ENCODE peak calls at places on chromosomes 12 and 14, in eight cellular contexts. One of them, this sample, is unnamed.

GRCh38 chr12:120024193-120024592 is 35.2 kb downstream of the BICDL1 start:
- ATAC-seq in GM12878: no peak
- ATAC-seq in GM23338: no peak
- ATAC-seq in HCT116: no peak
- ATAC-seq in upper lobe of left lung: no peak
- ATAC-seq in K562: no peak
- ATAC-seq in HepG2: no peak
- ATAC-seq in Panc1: no peak
- ATAC-seq in this sample: no peak

GRCh38 chr12:126202138-126202537 is 1136.9 kb downstream of the AACS start:
- ATAC-seq in Panc1: no peak
- ATAC-seq in GM12878: no peak
- ATAC-seq in GM23338: no peak
- ATAC-seq in HCT116: no peak
- ATAC-seq in upper lobe of left lung: no peak
- ATAC-seq in HepG2: no peak
- ATAC-seq in K562: no peak
- ATAC-seq in this sample: no peak

GRCh38 chr14:87615822-87616679 is 376.9 kb downstream of the GALC start:
- ATAC-seq in GM23338: peak
- ATAC-seq in K562: peak
- ATAC-seq in HCT116: no peak
- ATAC-seq in Panc1: peak
- ATAC-seq in HepG2: peak
- ATAC-seq in GM12878: peak
- ATAC-seq in upper lobe of left lung: no peak
- ATAC-seq in this sample: peak

GRCh38 chr12:123471374-123472068 is 13.6 kb downstream of the SNRNP35 start:
- ATAC-seq in Panc1: no peak
- ATAC-seq in GM12878: no peak
- ATAC-seq in HCT116: no peak
- ATAC-seq in K562: no peak
- ATAC-seq in HepG2: peak
- ATAC-seq in upper lobe of left lung: peak
- ATAC-seq in GM23338: no peak
- ATAC-seq in this sample: peak

GRCh38 chr12:96879301-96879700 is 27.8 kb upstream of the NEDD1 start:
- ATAC-seq in HepG2: no peak
- ATAC-seq in GM23338: no peak
- ATAC-seq in HCT116: no peak
- ATAC-seq in upper lobe of left lung: peak
- ATAC-seq in GM12878: peak
- ATAC-seq in Panc1: no peak
- ATAC-seq in K562: no peak
- ATAC-seq in this sample: no peak

GRCh38 chr12:15956413-15957185 is 45.5 kb downstream of the DERA start:
- ATAC-seq in K562: no peak
- ATAC-seq in HepG2: no peak
- ATAC-seq in GM23338: no peak
- ATAC-seq in GM12878: peak
- ATAC-seq in upper lobe of left lung: no peak
- ATAC-seq in Panc1: no peak
- ATAC-seq in HCT116: peak
- ATAC-seq in this sample: no peak

GRCh38 chr12:72277415-72277814 is 5.2 kb downstream of the TRHDE start:
- ATAC-seq in HCT116: no peak
- ATAC-seq in upper lobe of left lung: no peak
- ATAC-seq in HepG2: no peak
- ATAC-seq in Panc1: no peak
- ATAC-seq in GM23338: no peak
- ATAC-seq in GM12878: no peak
- ATAC-seq in K562: no peak
- ATAC-seq in this sample: no peak

GRCh38 chr12:115758886-115759620 is 518.4 kb downstream of the MED13L start:
- ATAC-seq in HCT116: no peak
- ATAC-seq in upper lobe of left lung: no peak
- ATAC-seq in Panc1: no peak
- ATAC-seq in HepG2: no peak
- ATAC-seq in GM23338: peak
- ATAC-seq in K562: no peak
- ATAC-seq in GM12878: no peak
- ATAC-seq in this sample: no peak

GRCh38 chr12:3273409-3273853 is 196.3 kb downstream of the TSPAN9 start:
- ATAC-seq in HepG2: no peak
- ATAC-seq in HCT116: peak
- ATAC-seq in GM23338: no peak
- ATAC-seq in K562: no peak
- ATAC-seq in GM12878: no peak
- ATAC-seq in Panc1: no peak
- ATAC-seq in upper lobe of left lung: no peak
- ATAC-seq in this sample: no peak

GRCh38 chr14:81465507-81466228 is 65.5 kb upstream of the STON2 start:
- ATAC-seq in HCT116: no peak
- ATAC-seq in Panc1: no peak
- ATAC-seq in GM23338: no peak
- ATAC-seq in K562: no peak
- ATAC-seq in HepG2: no peak
- ATAC-seq in GM12878: no peak
- ATAC-seq in upper lobe of left lung: peak
- ATAC-seq in this sample: no peak

GRCh38 chr14:92573761-92574498 is 60.3 kb downstream of the RIN3 start:
- ATAC-seq in K562: no peak
- ATAC-seq in HCT116: no peak
- ATAC-seq in GM23338: peak
- ATAC-seq in Panc1: no peak
- ATAC-seq in GM12878: no peak
- ATAC-seq in upper lobe of left lung: no peak
- ATAC-seq in HepG2: no peak
- ATAC-seq in this sample: no peak

GRCh38 chr14:81550001-81550642 is 16.5 kb upstream of the SEL1L start:
- ATAC-seq in GM12878: peak
- ATAC-seq in HCT116: no peak
- ATAC-seq in GM23338: no peak
- ATAC-seq in Panc1: no peak
- ATAC-seq in HepG2: no peak
- ATAC-seq in K562: no peak
- ATAC-seq in upper lobe of left lung: no peak
- ATAC-seq in this sample: no peak

GRCh38 chr14:21867541-21867940 is 193.9 kb upstream of the OR4E1 start:
- ATAC-seq in HepG2: no peak
- ATAC-seq in Panc1: no peak
- ATAC-seq in GM23338: no peak
- ATAC-seq in HCT116: no peak
- ATAC-seq in GM12878: no peak
- ATAC-seq in K562: no peak
- ATAC-seq in upper lobe of left lung: no peak
- ATAC-seq in this sample: no peak

GRCh38 chr14:63203618-63204406 is 431 bp upstream of the RHOJ start:
- ATAC-seq in GM23338: peak
- ATAC-seq in upper lobe of left lung: peak
- ATAC-seq in Panc1: peak
- ATAC-seq in GM12878: no peak
- ATAC-seq in K562: no peak
- ATAC-seq in HCT116: peak
- ATAC-seq in HepG2: peak
- ATAC-seq in this sample: peak

GRCh38 chr12:110538869-110539622 is 36.9 kb downstream of the RAD9B start:
- ATAC-seq in HCT116: no peak
- ATAC-seq in Panc1: no peak
- ATAC-seq in GM23338: no peak
- ATAC-seq in K562: no peak
- ATAC-seq in upper lobe of left lung: no peak
- ATAC-seq in GM12878: no peak
- ATAC-seq in HepG2: no peak
- ATAC-seq in this sample: no peak

DNA sequence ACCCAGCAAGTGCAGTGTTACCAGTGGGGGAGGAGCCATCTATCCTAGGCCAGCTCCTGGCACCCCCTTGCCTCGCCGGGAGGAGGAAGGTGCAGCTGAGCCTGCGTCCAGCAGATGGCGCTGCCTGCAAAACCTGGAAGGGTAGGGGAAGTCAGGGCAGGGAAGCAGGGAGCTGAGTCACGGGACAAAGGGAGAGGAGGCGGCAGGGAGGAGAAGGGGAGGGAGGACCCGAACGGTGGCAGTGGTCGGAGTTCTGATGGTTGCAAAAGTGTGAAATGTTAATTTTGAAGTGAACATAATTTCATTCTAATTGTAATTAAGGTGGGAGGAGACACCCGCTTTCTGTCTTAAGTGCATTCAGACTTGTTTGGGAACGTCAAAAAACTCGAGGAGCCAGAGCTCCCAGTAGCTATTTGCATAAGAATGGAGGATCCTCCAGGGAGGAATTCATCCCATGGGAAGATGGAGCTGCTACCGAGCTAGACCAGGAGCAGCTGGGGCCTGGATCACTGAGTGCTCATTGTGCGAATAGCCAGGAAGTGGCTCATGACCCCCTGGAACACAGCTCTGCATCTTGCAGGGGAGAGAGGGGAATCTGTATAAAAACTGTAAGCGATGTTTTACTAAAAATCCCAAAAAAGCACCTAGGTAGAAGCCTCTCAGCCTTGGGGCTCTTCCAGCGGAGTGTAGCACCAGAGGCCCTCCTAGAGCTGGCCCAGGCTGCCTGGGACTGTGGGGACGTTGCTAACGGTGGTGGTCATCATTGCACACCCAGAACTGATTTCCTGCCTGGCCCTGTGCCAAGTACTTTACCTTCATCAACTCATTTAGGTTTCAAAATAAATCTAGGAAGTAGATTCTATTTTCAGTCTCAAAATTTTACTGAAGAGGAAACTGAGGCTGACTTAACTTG is 59.5 kb downstream of the EMP1 start:
- ATAC-seq in K562: peak
- ATAC-seq in GM23338: peak
- ATAC-seq in Panc1: peak
- ATAC-seq in HepG2: peak
- ATAC-seq in GM12878: peak
- ATAC-seq in upper lobe of left lung: peak
- ATAC-seq in HCT116: peak
- ATAC-seq in this sample: peak
- TF ChIP-seq CTCF in K562: peak
- TF ChIP-seq CTCF in GM23338: peak
- TF ChIP-seq CTCF in Panc1: peak
- TF ChIP-seq CTCF in HepG2: peak
- TF ChIP-seq CTCF in GM12878: peak
- TF ChIP-seq CTCF in upper lobe of left lung: peak
- TF ChIP-seq CTCF in HCT116: peak
- TF ChIP-seq CTCF in this sample: peak

GRCh38 chr12:89040146-89040964 is 311.9 kb downstream of the DUSP6 start:
- ATAC-seq in HCT116: no peak
- ATAC-seq in GM12878: peak
- ATAC-seq in upper lobe of left lung: no peak
- ATAC-seq in Panc1: no peak
- ATAC-seq in HepG2: no peak
- ATAC-seq in K562: no peak
- ATAC-seq in GM23338: no peak
- ATAC-seq in this sample: no peak
- TF ChIP-seq POLR2AphosphoS5 in HCT116: no peak
- TF ChIP-seq POLR2AphosphoS5 in GM12878: no peak
- TF ChIP-seq POLR2AphosphoS5 in upper lobe of left lung: no peak
- TF ChIP-seq POLR2AphosphoS5 in Panc1: no peak
- TF ChIP-seq POLR2AphosphoS5 in HepG2: no peak
- TF ChIP-seq POLR2AphosphoS5 in K562: no peak
- TF ChIP-seq POLR2AphosphoS5 in GM23338: no peak
- TF ChIP-seq POLR2AphosphoS5 in this sample: no peak

DNA sequence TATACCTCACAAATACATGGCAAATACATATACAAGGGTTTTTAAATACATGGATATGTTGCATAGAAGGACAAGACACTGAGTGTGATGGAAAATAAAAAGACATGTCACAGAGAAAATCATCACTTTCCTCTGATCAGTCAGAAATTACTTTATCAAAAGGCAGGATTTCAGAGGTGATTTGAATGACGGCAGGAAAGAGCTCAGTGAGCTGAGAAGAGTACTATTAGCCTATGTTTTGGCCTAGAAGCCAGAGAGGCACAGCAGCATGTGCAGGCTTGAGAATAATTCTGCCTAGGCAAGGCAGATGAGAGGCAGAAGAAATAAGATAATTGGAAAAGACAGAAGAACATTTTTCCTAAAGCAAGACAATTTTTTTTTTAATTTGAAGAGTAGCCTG is 94.9 kb downstream of the BCAT1 start:
- ATAC-seq in Panc1: no peak
- ATAC-seq in GM12878: no peak
- ATAC-seq in upper lobe of left lung: no peak
- ATAC-seq in GM23338: no peak
- ATAC-seq in HepG2: no peak
- ATAC-seq in HCT116: no peak
- ATAC-seq in K562: no peak
- ATAC-seq in this sample: no peak
- H3K27ac ChIP-seq in Panc1: no peak
- H3K27ac ChIP-seq in GM12878: no peak
- H3K27ac ChIP-seq in upper lobe of left lung: no peak
- H3K27ac ChIP-seq in GM23338: peak
- H3K27ac ChIP-seq in HepG2: no peak
- H3K27ac ChIP-seq in HCT116: no peak
- H3K27ac ChIP-seq in K562: peak
- H3K27ac ChIP-seq in this sample: no peak

GRCh38 chr12:53706080-53706479 is 21.2 kb downstream of the CALCOCO1 start:
- ATAC-seq in upper lobe of left lung: no peak
- ATAC-seq in HCT116: no peak
- ATAC-seq in GM12878: no peak
- ATAC-seq in HepG2: no peak
- ATAC-seq in K562: no peak
- ATAC-seq in Panc1: no peak
- ATAC-seq in GM23338: no peak
- ATAC-seq in this sample: no peak

GRCh38 chr12:53710098-53710497 is 17.2 kb downstream of the CALCOCO1 start:
- ATAC-seq in Panc1: no peak
- ATAC-seq in HCT116: no peak
- ATAC-seq in GM23338: no peak
- ATAC-seq in K562: no peak
- ATAC-seq in GM12878: no peak
- ATAC-seq in upper lobe of left lung: no peak
- ATAC-seq in HepG2: no peak
- ATAC-seq in this sample: no peak

GRCh38 chr12:53712059-53712643 is 15.1 kb downstream of the CALCOCO1 start:
- ATAC-seq in HCT116: no peak
- ATAC-seq in GM12878: no peak
- ATAC-seq in HepG2: no peak
- ATAC-seq in upper lobe of left lung: no peak
- ATAC-seq in K562: no peak
- ATAC-seq in Panc1: no peak
- ATAC-seq in GM23338: no peak
- ATAC-seq in this sample: no peak

GRCh38 chr12:53713516-53713915 is 13.7 kb downstream of the CALCOCO1 start:
- ATAC-seq in K562: no peak
- ATAC-seq in Panc1: peak
- ATAC-seq in upper lobe of left lung: no peak
- ATAC-seq in HepG2: no peak
- ATAC-seq in GM12878: no peak
- ATAC-seq in GM23338: no peak
- ATAC-seq in HCT116: no peak
- ATAC-seq in this sample: no peak

DNA sequence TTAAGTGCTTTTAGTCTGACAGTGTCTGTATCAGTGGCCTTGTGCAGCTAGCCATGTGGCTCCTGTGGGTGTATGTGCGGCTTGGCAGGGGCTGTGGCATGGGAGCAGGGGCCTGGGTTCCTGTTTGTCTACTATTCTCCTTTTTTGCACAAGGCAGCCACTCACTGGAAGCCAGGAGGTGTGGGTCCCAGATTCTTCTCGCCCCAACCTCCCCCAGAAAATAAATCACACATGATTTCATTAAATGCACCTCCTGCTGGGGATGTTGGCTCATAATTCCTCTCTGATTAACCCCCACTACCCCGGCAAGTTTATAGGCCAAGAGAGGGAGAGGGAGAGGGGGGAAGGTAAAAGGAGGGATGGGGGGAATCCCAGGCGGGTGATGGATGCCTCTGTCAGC is 17.6 kb downstream of the CALCOCO1 start:
- ATAC-seq in Panc1: no peak
- ATAC-seq in K562: no peak
- ATAC-seq in GM23338: no peak
- ATAC-seq in HepG2: no peak
- ATAC-seq in HCT116: no peak
- ATAC-seq in GM12878: no peak
- ATAC-seq in upper lobe of left lung: no peak
- ATAC-seq in this sample: no peak
- TF ChIP-seq CTCF in Panc1: no peak
- TF ChIP-seq CTCF in K562: no peak
- TF ChIP-seq CTCF in GM23338: no peak
- TF ChIP-seq CTCF in HepG2: no peak
- TF ChIP-seq CTCF in HCT116: no peak
- TF ChIP-seq CTCF in GM12878: no peak
- TF ChIP-seq CTCF in upper lobe of left lung: no peak
- TF ChIP-seq CTCF in this sample: no peak